ENCODE peak calls at places on chromosome 14, in seven cellular contexts. G is A549, D is upper lobe of left lung, K is pancreas, O is psoas muscle, I is stomach, M is heart left ventricle. V is an unnamed sample.

GRCh38 chr14:70692210-70692609 is 50.5 kb downstream of the TTC9 start:
- DNase-seq in O (peak; percentile 56), K (no peak), D (peak; percentile 58), M (no peak), I (peak; percentile 31), G (no peak), V (no peak)

GRCh38 chr14:53542692-53543091 is 389.6 kb upstream of the DDHD1 start:
- DNase-seq in K (no peak), O (no peak), M (no peak), D (no peak), I (no peak), G (no peak), V (no peak)

GRCh38 chr14:104388631-104389325 is 190.8 kb upstream of the C14orf180 start:
- DNase-seq in M (peak; percentile 54), D (peak; percentile 19), G (no peak), O (peak; percentile 42), I (peak; percentile 23), K (no peak), V (peak; percentile 33)

GRCh38 chr14:34324363-34324795 is 137.7 kb downstream of the SPTSSA start:
- DNase-seq in K (no peak), I (no peak), G (peak; percentile 40), O (no peak), M (no peak), D (no peak), V (no peak)

GRCh38 chr14:63867926-63868921 is 15.4 kb downstream of the SYNE2 start:
- DNase-seq in O (no peak), M (no peak), G (no peak), I (no peak), D (no peak), K (no peak), V (no peak)

GRCh38 chr14:78197088-78197487 is 26.9 kb downstream of the NRXN3 start:
- DNase-seq in I (no peak), D (no peak), M (no peak), O (no peak), G (no peak), K (no peak), V (no peak)

GRCh38 chr14:74552623-74553022 is 59.1 kb downstream of the ISCA2 start:
- DNase-seq in I (peak; percentile 45), D (peak; percentile 62), G (no peak), M (peak; percentile 85), O (peak; percentile 84), K (no peak), V (peak; percentile 57)

GRCh38 chr14:96434040-96434439 is 42.1 kb downstream of the AK7 start:
- DNase-seq in M (no peak), K (no peak), O (no peak), D (no peak), I (no peak), G (no peak), V (no peak)

GRCh38 chr14:71363961-71364360 is 456.7 kb downstream of the PCNX1 start:
- DNase-seq in D (no peak), I (no peak), M (no peak), O (no peak), K (no peak), G (no peak), V (no peak)

GRCh38 chr14:44701563-44702263 is 194.6 kb upstream of the FSCB start:
- DNase-seq in O (no peak), I (no peak), G (no peak), D (no peak), M (no peak), K (no peak), V (no peak)

GRCh38 chr14:90573385-90574105 is 176.7 kb downstream of the CALM1 start:
- DNase-seq in I (no peak), G (no peak), M (no peak), O (peak; percentile 43), D (no peak), K (peak; percentile 7), V (no peak)

GRCh38 chr14:104933721-104934379 is 9.2 kb downstream of the PLD4 start:
- DNase-seq in D (no peak), I (no peak), K (peak; percentile 58), M (no peak), G (no peak), O (no peak), V (no peak)

GRCh38 chr14:52852810-52853521 is 61.6 kb upstream of the GNPNAT1 start:
- DNase-seq in I (no peak), D (no peak), O (no peak), K (no peak), G (no peak), M (no peak), V (no peak)

GRCh38 chr14:30138517-30138916 is 210.9 kb upstream of the PRKD1 start:
- DNase-seq in M (no peak), O (no peak), K (no peak), G (no peak), I (no peak), D (no peak), V (no peak)

GRCh38 chr14:57512221-57512620 is 18.6 kb upstream of the CCDC198 start:
- DNase-seq in I (no peak), G (no peak), O (no peak), K (no peak), M (no peak), D (no peak), V (no peak)

GRCh38 chr14:65359503-65359902 is 53.0 kb upstream of the FUT8 start:
- DNase-seq in D (no peak), M (no peak), I (no peak), G (no peak), K (no peak), O (no peak), V (no peak)
- TF ChIP-seq CTCF in D (no peak), M (no peak), I (no peak), G (peak; percentile 14), K (no peak), O (no peak), V (no peak)

DNA sequence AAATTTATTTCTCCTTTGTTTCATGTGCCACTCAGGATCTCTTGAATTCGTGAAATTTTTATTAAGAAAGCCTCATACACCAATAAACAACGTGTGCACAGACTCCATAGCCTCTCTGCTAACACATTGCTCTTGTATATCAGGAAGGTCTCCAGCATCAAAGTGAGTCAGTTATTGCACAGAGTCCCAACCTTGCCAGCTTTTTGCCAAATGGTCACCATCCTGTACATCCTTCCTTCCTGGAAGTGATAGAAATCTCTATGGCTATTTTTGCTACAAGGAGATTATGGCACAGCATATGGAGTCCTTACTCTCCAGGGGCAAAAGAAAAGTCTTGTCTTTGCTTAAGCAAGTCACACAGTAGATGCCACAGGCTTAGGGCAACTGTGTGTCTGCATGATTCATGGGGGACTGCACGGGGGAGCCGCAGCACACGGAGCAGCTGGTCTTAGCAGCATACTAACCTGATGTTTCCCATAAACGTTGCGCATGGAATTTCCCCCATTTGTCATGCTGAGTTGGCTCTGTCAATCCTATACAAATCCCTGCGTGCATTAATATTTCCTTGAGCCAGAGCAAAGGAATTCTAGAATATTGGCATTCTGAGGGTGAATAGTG is 71.0 kb downstream of the SAMD4A start:
- DNase-seq in D (no peak), I (no peak), O (no peak), G (no peak), K (no peak), M (no peak), V (no peak)
- H3K4me1 ChIP-seq in D (no peaks in the 10 kb centered on the region), I (no peaks in the 10 kb centered on the region), O (peaks cover 23% of the 10 kb centered on the region), G (peaks cover 16% of the 10 kb centered on the region), K (no peaks in the 10 kb centered on the region), M (peaks cover 28% of the 10 kb centered on the region), V (no peaks in the 10 kb centered on the region)

GRCh38 chr14:65170768-65171251 is 68.5 kb upstream of the MAX start:
- DNase-seq in I (no peak), M (no peak), D (no peak), G (peak; percentile 43), K (no peak), O (no peak), V (no peak)
- TF ChIP-seq CTCF in I (no peak), M (peak; percentile 13), D (no peak), G (peak; percentile 43), K (no peak), O (no peak), V (no peak)

DNA sequence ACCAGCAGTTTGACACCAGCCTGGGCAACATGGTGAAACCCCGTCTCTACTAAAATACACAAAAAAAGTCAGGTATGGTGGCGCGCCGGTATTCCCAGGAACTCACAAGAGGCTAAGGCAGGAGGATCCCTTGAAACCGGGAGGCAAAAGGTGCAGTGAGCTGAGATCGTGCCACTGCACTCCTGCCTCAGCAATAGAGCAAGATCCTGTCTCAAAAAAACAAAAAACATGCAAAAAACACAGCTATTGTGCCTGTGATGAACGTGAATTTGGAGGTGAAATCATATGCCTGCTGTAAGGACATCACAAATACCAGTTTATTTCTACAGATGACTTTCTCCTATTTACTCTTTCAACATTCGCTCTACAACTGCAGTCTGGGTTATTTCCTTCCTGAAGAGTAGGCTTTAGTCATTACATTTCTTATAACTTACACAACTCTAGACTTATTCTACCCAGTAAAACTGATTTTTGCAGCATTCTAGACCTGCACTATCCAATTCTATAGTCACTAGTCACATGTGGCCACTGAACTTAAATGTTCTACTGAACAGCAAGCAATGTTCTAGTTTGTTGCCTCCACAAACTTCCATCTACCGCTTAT is 48.3 kb downstream of the HNRNPC start:
- DNase-seq in G (no peak), O (no peak), M (no peak), D (no peak), K (no peak), I (no peak), V (no peak)
- H3K4me1 ChIP-seq in G (peaks cover 59% of the 10 kb centered on the region), O (peaks cover 41% of the 10 kb centered on the region), M (peaks cover 23% of the 10 kb centered on the region), D (peaks cover 9% of the 10 kb centered on the region), K (no peaks in the 10 kb centered on the region), I (peaks cover 38% of the 10 kb centered on the region), V (no peaks in the 10 kb centered on the region)

GRCh38 chr14:95392841-95393240 is 73.1 kb upstream of the CLMN start:
- DNase-seq in M (no peak), I (no peak), O (no peak), K (no peak), D (no peak), G (no peak), V (no peak)
- TF ChIP-seq CTCF in M (no peak), I (no peak), O (no peak), K (no peak), D (no peak), G (no peak), V (no peak)

GRCh38 chr14:21093769-21094681 is 4.4 kb downstream of the ZNF219 start:
- DNase-seq in O (no peak), G (no peak), I (no peak), M (no peak), D (no peak), K (no peak), V (no peak)
- H3K4me1 ChIP-seq in O (peaks cover 7% of the 10 kb centered on the region), G (peaks cover 38% of the 10 kb centered on the region), I (peaks cover 22% of the 10 kb centered on the region), M (peaks cover 5% of the 10 kb centered on the region), D (peaks cover 25% of the 10 kb centered on the region), K (peaks cover 4% of the 10 kb centered on the region), V (peaks cover 2% of the 10 kb centered on the region)

DNA sequence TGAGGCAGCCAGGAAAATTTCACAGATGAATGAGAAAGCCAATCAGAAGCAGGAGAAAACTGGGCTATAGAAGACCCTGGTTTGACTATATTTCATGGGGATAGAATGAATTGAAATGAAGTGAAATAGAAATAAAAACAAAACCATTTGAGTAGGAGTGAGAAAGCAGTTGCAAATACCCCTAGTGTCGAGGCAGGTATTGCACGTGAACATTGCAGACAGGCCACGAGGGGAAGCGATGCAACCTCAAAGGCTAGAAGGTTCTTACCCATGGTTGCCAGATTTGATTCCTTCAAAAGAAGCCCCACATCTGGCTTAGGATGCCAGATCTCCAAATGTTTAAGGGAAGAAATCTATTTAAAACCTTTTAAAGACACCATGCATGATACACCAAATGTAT is 648.9 kb downstream of the VRK1 start:
- DNase-seq in I (no peak), D (no peak), O (no peak), G (no peak), M (no peak), K (no peak), V (no peak)
- TF ChIP-seq CTCF in I (no peak), D (no peak), O (no peak), G (no peak), M (no peak), K (no peak), V (no peak)

V was measured in right lobe of liver.